ENCODE peak calls at places on chromosomes 3 and 15, in nine cellular contexts. One of them, this sample, is unnamed.

GRCh38 chr15:50883903-50884302 is 24.6 kb upstream of the AP4E1 start:
- DNase-seq in breast epithelium: no peak
- DNase-seq in Caki2: peak; percentile 69
- DNase-seq in activated CD8-positive, alpha-beta memory T cell treated with anti-CD3 and anti-CD28 coated beads for 1 hour: no peak
- DNase-seq in iPS DF 6.9: no peak
- DNase-seq in GM04503: no peak
- DNase-seq in COR-L47: no peak
- DNase-seq in esophagus squamous epithelium: no peak
- DNase-seq in RPMI8226: peak; percentile 55
- DNase-seq in this sample: no peak

GRCh38 chr3:38544926-38545325 is 48.8 kb downstream of the EXOG start:
- DNase-seq in breast epithelium: no peak
- DNase-seq in Caki2: no peak
- DNase-seq in activated CD8-positive, alpha-beta memory T cell treated with anti-CD3 and anti-CD28 coated beads for 1 hour: no peak
- DNase-seq in iPS DF 6.9: no peak
- DNase-seq in GM04503: no peak
- DNase-seq in COR-L47: no peak
- DNase-seq in esophagus squamous epithelium: no peak
- DNase-seq in RPMI8226: no peak
- DNase-seq in this sample: no peak

GRCh38 chr15:40420793-40421192 is 15.2 kb downstream of the IVD start:
- DNase-seq in breast epithelium: peak; percentile 78
- DNase-seq in Caki2: no peak
- DNase-seq in activated CD8-positive, alpha-beta memory T cell treated with anti-CD3 and anti-CD28 coated beads for 1 hour: no peak
- DNase-seq in iPS DF 6.9: no peak
- DNase-seq in GM04503: no peak
- DNase-seq in COR-L47: peak; percentile 57
- DNase-seq in esophagus squamous epithelium: no peak
- DNase-seq in RPMI8226: peak; percentile 80
- DNase-seq in this sample: no peak

GRCh38 chr3:17292556-17292955 is 407.8 kb downstream of the PLCL2 start:
- DNase-seq in breast epithelium: no peak
- DNase-seq in Caki2: no peak
- DNase-seq in activated CD8-positive, alpha-beta memory T cell treated with anti-CD3 and anti-CD28 coated beads for 1 hour: no peak
- DNase-seq in iPS DF 6.9: no peak
- DNase-seq in GM04503: no peak
- DNase-seq in COR-L47: no peak
- DNase-seq in esophagus squamous epithelium: no peak
- DNase-seq in RPMI8226: no peak
- DNase-seq in this sample: no peak

GRCh38 chr15:41832875-41833274 is 5.0 kb downstream of the JMJD7 start:
- DNase-seq in breast epithelium: peak; percentile 70
- DNase-seq in Caki2: no peak
- DNase-seq in activated CD8-positive, alpha-beta memory T cell treated with anti-CD3 and anti-CD28 coated beads for 1 hour: no peak
- DNase-seq in iPS DF 6.9: no peak
- DNase-seq in GM04503: no peak
- DNase-seq in COR-L47: no peak
- DNase-seq in esophagus squamous epithelium: no peak
- DNase-seq in RPMI8226: no peak
- DNase-seq in this sample: no peak

GRCh38 chr3:15860014-15860934 is 62.5 kb upstream of the ANKRD28 start:
- DNase-seq in breast epithelium: peak; percentile 22
- DNase-seq in Caki2: peak; percentile 61
- DNase-seq in activated CD8-positive, alpha-beta memory T cell treated with anti-CD3 and anti-CD28 coated beads for 1 hour: no peak
- DNase-seq in iPS DF 6.9: no peak
- DNase-seq in GM04503: peak; percentile 21
- DNase-seq in COR-L47: peak; percentile 23
- DNase-seq in esophagus squamous epithelium: peak; percentile 16
- DNase-seq in RPMI8226: peak; percentile 59
- DNase-seq in this sample: no peak

GRCh38 chr3:27796365-27796875 is 74.3 kb upstream of the EOMES start:
- DNase-seq in breast epithelium: no peak
- DNase-seq in Caki2: no peak
- DNase-seq in activated CD8-positive, alpha-beta memory T cell treated with anti-CD3 and anti-CD28 coated beads for 1 hour: no peak
- DNase-seq in iPS DF 6.9: no peak
- DNase-seq in GM04503: no peak
- DNase-seq in COR-L47: no peak
- DNase-seq in esophagus squamous epithelium: no peak
- DNase-seq in RPMI8226: no peak
- DNase-seq in this sample: no peak

GRCh38 chr3:27681249-27681748 is 40.8 kb downstream of the EOMES start:
- DNase-seq in breast epithelium: no peak
- DNase-seq in Caki2: peak; percentile 77
- DNase-seq in activated CD8-positive, alpha-beta memory T cell treated with anti-CD3 and anti-CD28 coated beads for 1 hour: no peak
- DNase-seq in iPS DF 6.9: peak; percentile 37
- DNase-seq in GM04503: peak; percentile 61
- DNase-seq in COR-L47: peak; percentile 5
- DNase-seq in esophagus squamous epithelium: no peak
- DNase-seq in RPMI8226: peak; percentile 55
- DNase-seq in this sample: no peak

GRCh38 chr3:8622873-8623725 is 21.5 kb downstream of the SSUH2 start:
- DNase-seq in breast epithelium: peak; percentile 35
- DNase-seq in Caki2: peak; percentile 49
- DNase-seq in activated CD8-positive, alpha-beta memory T cell treated with anti-CD3 and anti-CD28 coated beads for 1 hour: peak; percentile 11
- DNase-seq in iPS DF 6.9: peak; percentile 82
- DNase-seq in GM04503: no peak
- DNase-seq in COR-L47: peak; percentile 19
- DNase-seq in esophagus squamous epithelium: no peak
- DNase-seq in RPMI8226: peak; percentile 57
- DNase-seq in this sample: no peak

GRCh38 chr3:106673926-106674569 is 703.2 kb upstream of the CCDC54 start:
- DNase-seq in breast epithelium: no peak
- DNase-seq in Caki2: no peak
- DNase-seq in activated CD8-positive, alpha-beta memory T cell treated with anti-CD3 and anti-CD28 coated beads for 1 hour: no peak
- DNase-seq in iPS DF 6.9: no peak
- DNase-seq in GM04503: no peak
- DNase-seq in COR-L47: no peak
- DNase-seq in esophagus squamous epithelium: no peak
- DNase-seq in RPMI8226: no peak
- DNase-seq in this sample: no peak

GRCh38 chr3:179474480-179474879 is 23.2 kb upstream of the GNB4 start:
- DNase-seq in breast epithelium: no peak
- DNase-seq in Caki2: no peak
- DNase-seq in activated CD8-positive, alpha-beta memory T cell treated with anti-CD3 and anti-CD28 coated beads for 1 hour: no peak
- DNase-seq in iPS DF 6.9: no peak
- DNase-seq in GM04503: no peak
- DNase-seq in COR-L47: no peak
- DNase-seq in esophagus squamous epithelium: no peak
- DNase-seq in RPMI8226: peak; percentile 56
- DNase-seq in this sample: no peak

GRCh38 chr15:51706347-51706746 is 25.0 kb downstream of the SCG3 start:
- DNase-seq in breast epithelium: no peak
- DNase-seq in Caki2: no peak
- DNase-seq in activated CD8-positive, alpha-beta memory T cell treated with anti-CD3 and anti-CD28 coated beads for 1 hour: no peak
- DNase-seq in iPS DF 6.9: no peak
- DNase-seq in GM04503: no peak
- DNase-seq in COR-L47: no peak
- DNase-seq in esophagus squamous epithelium: no peak
- DNase-seq in RPMI8226: no peak
- DNase-seq in this sample: no peak

GRCh38 chr3:16307832-16308531 is 43.0 kb downstream of the OXNAD1 start:
- DNase-seq in breast epithelium: no peak
- DNase-seq in Caki2: no peak
- DNase-seq in activated CD8-positive, alpha-beta memory T cell treated with anti-CD3 and anti-CD28 coated beads for 1 hour: no peak
- DNase-seq in iPS DF 6.9: no peak
- DNase-seq in GM04503: no peak
- DNase-seq in COR-L47: no peak
- DNase-seq in esophagus squamous epithelium: no peak
- DNase-seq in RPMI8226: no peak
- DNase-seq in this sample: no peak